ENCODE peak calls at places on chromosome 2, in seven cellular contexts. One of them, this sample, is unnamed. For H3K4me1, the result is how much of the 10 kb centered on the place peaks cover.

GRCh38 chr2:28753043-28753683 is 1.5 kb downstream of the PPP1CB start:
- DNase-seq in aorta: peak
- DNase-seq in astrocyte: peak
- DNase-seq in cardiac muscle cell: peak
- DNase-seq in mesenchymal stem cell: peak
- DNase-seq in CD8-positive, alpha-beta T cell: peak
- DNase-seq in neuronal stem cell: no peak
- DNase-seq in this sample: peak

GRCh38 chr2:62593825-62594224 is 87.8 kb upstream of the TMEM17 start:
- DNase-seq in aorta: no peak
- DNase-seq in astrocyte: no peak
- DNase-seq in cardiac muscle cell: no peak
- DNase-seq in mesenchymal stem cell: no peak
- DNase-seq in CD8-positive, alpha-beta T cell: no peak
- DNase-seq in neuronal stem cell: no peak
- DNase-seq in this sample: no peak

GRCh38 chr2:100818606-100819364 is 1.2 kb upstream of the NPAS2 start:
- DNase-seq in aorta: peak
- DNase-seq in astrocyte: peak
- DNase-seq in cardiac muscle cell: peak
- DNase-seq in mesenchymal stem cell: peak
- DNase-seq in CD8-positive, alpha-beta T cell: no peak
- DNase-seq in neuronal stem cell: no peak
- DNase-seq in this sample: peak

GRCh38 chr2:155442755-155443372 is 744.4 kb downstream of the KCNJ3 start:
- DNase-seq in aorta: no peak
- DNase-seq in astrocyte: peak
- DNase-seq in cardiac muscle cell: no peak
- DNase-seq in mesenchymal stem cell: no peak
- DNase-seq in CD8-positive, alpha-beta T cell: no peak
- DNase-seq in neuronal stem cell: no peak
- DNase-seq in this sample: no peak

GRCh38 chr2:108287169-108287568 is 1.5 kb upstream of the SULT1C2 start:
- DNase-seq in aorta: no peak
- DNase-seq in astrocyte: no peak
- DNase-seq in cardiac muscle cell: peak
- DNase-seq in mesenchymal stem cell: no peak
- DNase-seq in CD8-positive, alpha-beta T cell: no peak
- DNase-seq in neuronal stem cell: no peak
- DNase-seq in this sample: no peak

GRCh38 chr2:206488623-206489022 is 45.3 kb downstream of the ADAM23 start:
- DNase-seq in aorta: no peak
- DNase-seq in astrocyte: no peak
- DNase-seq in cardiac muscle cell: no peak
- DNase-seq in mesenchymal stem cell: no peak
- DNase-seq in CD8-positive, alpha-beta T cell: no peak
- DNase-seq in neuronal stem cell: no peak
- DNase-seq in this sample: no peak

GRCh38 chr2:29580223-29580622 is 341.2 kb downstream of the ALK start:
- DNase-seq in aorta: no peak
- DNase-seq in astrocyte: no peak
- DNase-seq in cardiac muscle cell: no peak
- DNase-seq in mesenchymal stem cell: no peak
- DNase-seq in CD8-positive, alpha-beta T cell: no peak
- DNase-seq in neuronal stem cell: no peak
- DNase-seq in this sample: no peak

GRCh38 chr2:95042472-95043271 is 17.2 kb downstream of the MAL start:
- DNase-seq in aorta: no peak
- DNase-seq in astrocyte: no peak
- DNase-seq in cardiac muscle cell: no peak
- DNase-seq in mesenchymal stem cell: no peak
- DNase-seq in CD8-positive, alpha-beta T cell: no peak
- DNase-seq in neuronal stem cell: no peak
- DNase-seq in this sample: no peak

GRCh38 chr2:176447616-176448015 is 178.4 kb downstream of the MTX2 start:
- DNase-seq in aorta: no peak
- DNase-seq in astrocyte: no peak
- DNase-seq in cardiac muscle cell: no peak
- DNase-seq in mesenchymal stem cell: no peak
- DNase-seq in CD8-positive, alpha-beta T cell: no peak
- DNase-seq in neuronal stem cell: no peak
- DNase-seq in this sample: no peak

GRCh38 chr2:197803033-197803444 is 1.4 kb upstream of the PLCL1 start:
- DNase-seq in aorta: no peak
- DNase-seq in astrocyte: peak
- DNase-seq in cardiac muscle cell: peak
- DNase-seq in mesenchymal stem cell: peak
- DNase-seq in CD8-positive, alpha-beta T cell: no peak
- DNase-seq in neuronal stem cell: no peak
- DNase-seq in this sample: no peak

GRCh38 chr2:209495855-209496585 is 72.2 kb downstream of the MAP2 start:
- DNase-seq in aorta: no peak
- DNase-seq in astrocyte: peak
- DNase-seq in cardiac muscle cell: peak
- DNase-seq in mesenchymal stem cell: peak
- DNase-seq in CD8-positive, alpha-beta T cell: no peak
- DNase-seq in neuronal stem cell: no peak
- DNase-seq in this sample: no peak

GRCh38 chr2:96876036-96876810 is 6.3 kb upstream of the SEMA4C start:
- DNase-seq in aorta: no peak
- DNase-seq in astrocyte: no peak
- DNase-seq in cardiac muscle cell: no peak
- DNase-seq in mesenchymal stem cell: peak
- DNase-seq in CD8-positive, alpha-beta T cell: no peak
- DNase-seq in neuronal stem cell: no peak
- DNase-seq in this sample: no peak

GRCh38 chr2:203112342-203112741 is 97.7 kb downstream of the NBEAL1 start:
- DNase-seq in aorta: no peak
- DNase-seq in astrocyte: no peak
- DNase-seq in cardiac muscle cell: no peak
- DNase-seq in mesenchymal stem cell: no peak
- DNase-seq in CD8-positive, alpha-beta T cell: no peak
- DNase-seq in neuronal stem cell: no peak
- DNase-seq in this sample: no peak

GRCh38 chr2:7007488-7007845 is 90.3 kb downstream of the RNF144A start:
- DNase-seq in aorta: no peak
- DNase-seq in astrocyte: no peak
- DNase-seq in cardiac muscle cell: no peak
- DNase-seq in mesenchymal stem cell: no peak
- DNase-seq in CD8-positive, alpha-beta T cell: no peak
- DNase-seq in neuronal stem cell: no peak
- DNase-seq in this sample: no peak

GRCh38 chr2:144217853-144218633 is 301.9 kb downstream of the ZEB2 start:
- DNase-seq in aorta: no peak
- DNase-seq in astrocyte: peak
- DNase-seq in cardiac muscle cell: no peak
- DNase-seq in mesenchymal stem cell: no peak
- DNase-seq in CD8-positive, alpha-beta T cell: no peak
- DNase-seq in neuronal stem cell: no peak
- DNase-seq in this sample: no peak

GRCh38 chr2:17171446-17172049 is 346.7 kb downstream of the RAD51AP2 start:
- DNase-seq in aorta: no peak
- DNase-seq in astrocyte: peak
- DNase-seq in cardiac muscle cell: peak
- DNase-seq in mesenchymal stem cell: peak
- DNase-seq in CD8-positive, alpha-beta T cell: no peak
- DNase-seq in neuronal stem cell: peak
- DNase-seq in this sample: no peak

GRCh38 chr2:71157124-71157802 is 26.8 kb downstream of the MPHOSPH10 start:
- DNase-seq in aorta: no peak
- DNase-seq in astrocyte: no peak
- DNase-seq in cardiac muscle cell: peak
- DNase-seq in mesenchymal stem cell: peak
- DNase-seq in CD8-positive, alpha-beta T cell: peak
- DNase-seq in neuronal stem cell: peak
- DNase-seq in this sample: peak

GRCh38 chr2:121360566-121361300 is 75.7 kb upstream of the TFCP2L1 start:
- DNase-seq in aorta: peak
- DNase-seq in astrocyte: peak
- DNase-seq in cardiac muscle cell: peak
- DNase-seq in mesenchymal stem cell: peak
- DNase-seq in CD8-positive, alpha-beta T cell: no peak
- DNase-seq in neuronal stem cell: no peak
- DNase-seq in this sample: peak

GRCh38 chr2:170022692-170023091 is 155.3 kb upstream of the MYO3B start:
- DNase-seq in aorta: no peak
- DNase-seq in astrocyte: peak
- DNase-seq in cardiac muscle cell: peak
- DNase-seq in mesenchymal stem cell: peak
- DNase-seq in CD8-positive, alpha-beta T cell: no peak
- DNase-seq in neuronal stem cell: no peak
- DNase-seq in this sample: no peak

GRCh38 chr2:201696151-201696659 is 2.2 kb downstream of the MPP4 start:
- DNase-seq in aorta: no peak
- DNase-seq in astrocyte: peak
- DNase-seq in cardiac muscle cell: peak
- DNase-seq in mesenchymal stem cell: peak
- DNase-seq in CD8-positive, alpha-beta T cell: no peak
- DNase-seq in neuronal stem cell: no peak
- DNase-seq in this sample: no peak

GRCh38 chr2:163343316-163343715 is 392.5 kb downstream of the FIGN start:
- DNase-seq in aorta: no peak
- DNase-seq in astrocyte: no peak
- DNase-seq in cardiac muscle cell: no peak
- DNase-seq in mesenchymal stem cell: no peak
- DNase-seq in CD8-positive, alpha-beta T cell: no peak
- DNase-seq in neuronal stem cell: no peak
- DNase-seq in this sample: no peak

GRCh38 chr2:174985624-174986023 is 19.6 kb downstream of the CHN1 start:
- DNase-seq in aorta: no peak
- DNase-seq in astrocyte: no peak
- DNase-seq in cardiac muscle cell: peak
- DNase-seq in mesenchymal stem cell: peak
- DNase-seq in CD8-positive, alpha-beta T cell: no peak
- DNase-seq in neuronal stem cell: no peak
- DNase-seq in this sample: no peak

GRCh38 chr2:72143441-72144356 is 4.0 kb downstream of the CYP26B1 start:
- DNase-seq in aorta: peak
- DNase-seq in astrocyte: no peak
- DNase-seq in cardiac muscle cell: peak
- DNase-seq in mesenchymal stem cell: peak
- DNase-seq in CD8-positive, alpha-beta T cell: no peak
- DNase-seq in neuronal stem cell: no peak
- DNase-seq in this sample: peak

DNA sequence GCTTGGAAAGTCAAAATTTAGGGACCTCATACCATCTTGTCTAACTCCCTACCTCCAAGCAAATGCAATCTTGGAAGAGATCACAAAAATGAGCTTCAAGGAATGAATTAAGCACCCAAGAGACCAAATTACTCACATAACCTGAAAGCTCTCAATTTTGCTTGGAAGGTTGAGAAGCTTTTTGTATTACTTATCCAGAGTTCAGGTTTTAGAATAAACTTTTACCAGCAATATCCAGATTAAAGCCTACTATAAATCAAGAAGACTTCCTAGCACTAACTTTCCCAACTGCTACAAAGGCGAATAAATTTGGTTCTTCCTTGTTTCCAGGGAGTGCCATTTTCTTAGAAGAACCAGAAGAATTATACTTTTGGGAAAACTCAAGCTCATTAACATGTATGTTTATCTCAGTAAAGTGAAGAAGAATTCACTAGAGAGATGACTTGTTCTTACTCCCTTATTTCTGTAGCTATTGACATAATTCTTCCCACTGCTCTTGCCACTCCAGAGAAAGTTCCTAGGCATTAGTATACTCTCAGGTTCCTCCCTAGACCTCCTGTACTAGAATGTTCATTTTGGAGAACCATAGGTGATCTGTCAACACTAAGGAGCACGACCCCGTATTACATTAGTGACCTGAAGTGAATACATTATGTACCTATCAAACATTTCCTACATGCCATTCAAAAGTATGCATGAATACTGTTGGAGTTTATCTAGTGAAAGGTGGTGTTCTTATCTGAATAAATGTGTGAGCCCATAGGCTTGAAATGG is 18.0 kb upstream of the STPG4 start:
- DNase-seq in aorta: no peak
- DNase-seq in astrocyte: no peak
- DNase-seq in cardiac muscle cell: no peak
- DNase-seq in mesenchymal stem cell: no peak
- DNase-seq in CD8-positive, alpha-beta T cell: no peak
- DNase-seq in neuronal stem cell: no peak
- DNase-seq in this sample: no peak
- H3K4me1 ChIP-seq in aorta: under half
- H3K4me1 ChIP-seq in astrocyte: under half
- H3K4me1 ChIP-seq in cardiac muscle cell: half or more
- H3K4me1 ChIP-seq in mesenchymal stem cell: under half
- H3K4me1 ChIP-seq in CD8-positive, alpha-beta T cell: half or more
- H3K4me1 ChIP-seq in neuronal stem cell: under half
- H3K4me1 ChIP-seq in this sample: under half

GRCh38 chr2:47009368-47009767 is 93.8 kb upstream of the MCFD2 start:
- DNase-seq in aorta: no peak
- DNase-seq in astrocyte: no peak
- DNase-seq in cardiac muscle cell: no peak
- DNase-seq in mesenchymal stem cell: no peak
- DNase-seq in CD8-positive, alpha-beta T cell: no peak
- DNase-seq in neuronal stem cell: no peak
- DNase-seq in this sample: no peak
- H3K4me1 ChIP-seq in aorta: under half
- H3K4me1 ChIP-seq in astrocyte: under half
- H3K4me1 ChIP-seq in cardiac muscle cell: under half
- H3K4me1 ChIP-seq in mesenchymal stem cell: under half
- H3K4me1 ChIP-seq in CD8-positive, alpha-beta T cell: under half
- H3K4me1 ChIP-seq in neuronal stem cell: under half
- H3K4me1 ChIP-seq in this sample: under half

GRCh38 chr2:33469238-33469637 is 7.2 kb upstream of the RASGRP3 start:
- DNase-seq in aorta: no peak
- DNase-seq in astrocyte: no peak
- DNase-seq in cardiac muscle cell: no peak
- DNase-seq in mesenchymal stem cell: no peak
- DNase-seq in CD8-positive, alpha-beta T cell: no peak
- DNase-seq in neuronal stem cell: no peak
- DNase-seq in this sample: no peak
- H3K4me1 ChIP-seq in aorta: under half
- H3K4me1 ChIP-seq in astrocyte: under half
- H3K4me1 ChIP-seq in cardiac muscle cell: under half
- H3K4me1 ChIP-seq in mesenchymal stem cell: under half
- H3K4me1 ChIP-seq in CD8-positive, alpha-beta T cell: under half
- H3K4me1 ChIP-seq in neuronal stem cell: under half
- H3K4me1 ChIP-seq in this sample: under half

GRCh38 chr2:85291425-85292023 is 36.3 kb downstream of the TGOLN2 start:
- DNase-seq in aorta: no peak
- DNase-seq in astrocyte: no peak
- DNase-seq in cardiac muscle cell: no peak
- DNase-seq in mesenchymal stem cell: no peak
- DNase-seq in CD8-positive, alpha-beta T cell: no peak
- DNase-seq in neuronal stem cell: no peak
- DNase-seq in this sample: peak

GRCh38 chr2:85286913-85287312 is 40.9 kb downstream of the TGOLN2 start:
- DNase-seq in aorta: peak
- DNase-seq in astrocyte: no peak
- DNase-seq in cardiac muscle cell: no peak
- DNase-seq in mesenchymal stem cell: no peak
- DNase-seq in CD8-positive, alpha-beta T cell: no peak
- DNase-seq in neuronal stem cell: no peak
- DNase-seq in this sample: no peak

GRCh38 chr2:85288244-85288725 is 39.5 kb downstream of the TGOLN2 start:
- DNase-seq in aorta: peak
- DNase-seq in astrocyte: peak
- DNase-seq in cardiac muscle cell: peak
- DNase-seq in mesenchymal stem cell: no peak
- DNase-seq in CD8-positive, alpha-beta T cell: no peak
- DNase-seq in neuronal stem cell: no peak
- DNase-seq in this sample: no peak

GRCh38 chr2:85283641-85284040 is 44.1 kb downstream of the TGOLN2 start:
- DNase-seq in aorta: no peak
- DNase-seq in astrocyte: no peak
- DNase-seq in cardiac muscle cell: no peak
- DNase-seq in mesenchymal stem cell: no peak
- DNase-seq in CD8-positive, alpha-beta T cell: no peak
- DNase-seq in neuronal stem cell: no peak
- DNase-seq in this sample: no peak

GRCh38 chr2:85287721-85288120 is 40.1 kb downstream of the TGOLN2 start:
- DNase-seq in aorta: no peak
- DNase-seq in astrocyte: no peak
- DNase-seq in cardiac muscle cell: no peak
- DNase-seq in mesenchymal stem cell: no peak
- DNase-seq in CD8-positive, alpha-beta T cell: no peak
- DNase-seq in neuronal stem cell: no peak
- DNase-seq in this sample: no peak
- H3K4me1 ChIP-seq in aorta: under half
- H3K4me1 ChIP-seq in astrocyte: under half
- H3K4me1 ChIP-seq in cardiac muscle cell: under half
- H3K4me1 ChIP-seq in mesenchymal stem cell: under half
- H3K4me1 ChIP-seq in CD8-positive, alpha-beta T cell: under half
- H3K4me1 ChIP-seq in neuronal stem cell: under half
- H3K4me1 ChIP-seq in this sample: under half

This sample was measured in psoas muscle.